ENCODE peak calls at places on chromosome 22, in seven cellular contexts. One of them, this sample, is unnamed.
A peak's percentile ranks its signal among the peaks of the same experiment; 100 is the strongest.

GRCh38 chr22:21626735-21627469 is 2.9 kb downstream of the YDJC start:
- DNase-seq in epithelial cell of esophagus: no peak
- DNase-seq in MM.1S: no peak
- DNase-seq in HFF-Myc: no peak
- DNase-seq in left ventricle myocardium inferior: no peak
- DNase-seq in body of pancreas: no peak
- DNase-seq in GM23338: no peak
- DNase-seq in this sample: no peak

GRCh38 chr22:26907366-26907765 is 250.0 kb downstream of the MIAT start:
- DNase-seq in epithelial cell of esophagus: no peak
- DNase-seq in MM.1S: no peak
- DNase-seq in HFF-Myc: no peak
- DNase-seq in left ventricle myocardium inferior: no peak
- DNase-seq in body of pancreas: no peak
- DNase-seq in GM23338: no peak
- DNase-seq in this sample: no peak

GRCh38 chr22:28799834-28800307 is 498 bp downstream of the XBP1 start:
- DNase-seq in epithelial cell of esophagus: peak; percentile 57
- DNase-seq in MM.1S: peak; percentile 33
- DNase-seq in HFF-Myc: no peak
- DNase-seq in left ventricle myocardium inferior: peak; percentile 80
- DNase-seq in body of pancreas: peak; percentile 70
- DNase-seq in GM23338: peak; percentile 60
- DNase-seq in this sample: no peak

GRCh38 chr22:46844606-46845210 is 82.3 kb downstream of the TBC1D22A start:
- DNase-seq in epithelial cell of esophagus: no peak
- DNase-seq in MM.1S: no peak
- DNase-seq in HFF-Myc: no peak
- DNase-seq in left ventricle myocardium inferior: no peak
- DNase-seq in body of pancreas: no peak
- DNase-seq in GM23338: no peak
- DNase-seq in this sample: no peak

GRCh38 chr22:25025586-25025985 is 73.1 kb downstream of the KIAA1671 start:
- DNase-seq in epithelial cell of esophagus: no peak
- DNase-seq in MM.1S: no peak
- DNase-seq in HFF-Myc: no peak
- DNase-seq in left ventricle myocardium inferior: peak; percentile 41
- DNase-seq in body of pancreas: no peak
- DNase-seq in GM23338: no peak
- DNase-seq in this sample: no peak

GRCh38 chr22:29541845-29542244 is 11.7 kb downstream of the THOC5 start:
- DNase-seq in epithelial cell of esophagus: no peak
- DNase-seq in MM.1S: no peak
- DNase-seq in HFF-Myc: no peak
- DNase-seq in left ventricle myocardium inferior: no peak
- DNase-seq in body of pancreas: no peak
- DNase-seq in GM23338: no peak
- DNase-seq in this sample: no peak

GRCh38 chr22:25747245-25747944 is 5.4 kb downstream of the MYO18B start:
- DNase-seq in epithelial cell of esophagus: peak; percentile 15
- DNase-seq in MM.1S: no peak
- DNase-seq in HFF-Myc: no peak
- DNase-seq in left ventricle myocardium inferior: no peak
- DNase-seq in body of pancreas: peak; percentile 28
- DNase-seq in GM23338: no peak
- DNase-seq in this sample: no peak

GRCh38 chr22:26656896-26657851 is at the start of gene MIAT:
- DNase-seq in epithelial cell of esophagus: peak; percentile 21
- DNase-seq in MM.1S: peak; percentile 79
- DNase-seq in HFF-Myc: no peak
- DNase-seq in left ventricle myocardium inferior: no peak
- DNase-seq in body of pancreas: peak; percentile 37
- DNase-seq in GM23338: peak; percentile 90
- DNase-seq in this sample: no peak

GRCh38 chr22:29096736-29097669 is 24.2 kb downstream of the KREMEN1 start:
- DNase-seq in epithelial cell of esophagus: peak; percentile 24
- DNase-seq in MM.1S: no peak
- DNase-seq in HFF-Myc: no peak
- DNase-seq in left ventricle myocardium inferior: no peak
- DNase-seq in body of pancreas: peak; percentile 25
- DNase-seq in GM23338: peak; percentile 35
- DNase-seq in this sample: no peak

GRCh38 chr22:46964773-46965550 is 202.5 kb downstream of the TBC1D22A start:
- DNase-seq in epithelial cell of esophagus: no peak
- DNase-seq in MM.1S: no peak
- DNase-seq in HFF-Myc: no peak
- DNase-seq in left ventricle myocardium inferior: no peak
- DNase-seq in body of pancreas: no peak
- DNase-seq in GM23338: peak; percentile 36
- DNase-seq in this sample: no peak

GRCh38 chr22:47165338-47165931 is 403.0 kb downstream of the TBC1D22A start:
- DNase-seq in epithelial cell of esophagus: no peak
- DNase-seq in MM.1S: no peak
- DNase-seq in HFF-Myc: no peak
- DNase-seq in left ventricle myocardium inferior: no peak
- DNase-seq in body of pancreas: peak; percentile 10
- DNase-seq in GM23338: no peak
- DNase-seq in this sample: peak; percentile 64

GRCh38 chr22:36902143-36902911 is 11.1 kb upstream of the CSF2RB start:
- DNase-seq in epithelial cell of esophagus: no peak
- DNase-seq in MM.1S: no peak
- DNase-seq in HFF-Myc: peak; percentile 15
- DNase-seq in left ventricle myocardium inferior: no peak
- DNase-seq in body of pancreas: no peak
- DNase-seq in GM23338: no peak
- DNase-seq in this sample: no peak

GRCh38 chr22:20803696-20804324 is 29.9 kb downstream of the SERPIND1 start:
- DNase-seq in epithelial cell of esophagus: peak; percentile 39
- DNase-seq in MM.1S: no peak
- DNase-seq in HFF-Myc: peak; percentile 7
- DNase-seq in left ventricle myocardium inferior: no peak
- DNase-seq in body of pancreas: no peak
- DNase-seq in GM23338: peak; percentile 65
- DNase-seq in this sample: peak; percentile 18

GRCh38 chr22:28151241-28151640 is 232.2 kb upstream of the PITPNB start:
- DNase-seq in epithelial cell of esophagus: no peak
- DNase-seq in MM.1S: no peak
- DNase-seq in HFF-Myc: no peak
- DNase-seq in left ventricle myocardium inferior: no peak
- DNase-seq in body of pancreas: no peak
- DNase-seq in GM23338: no peak
- DNase-seq in this sample: no peak

GRCh38 chr22:37626144-37626543 is 13.3 kb upstream of the SH3BP1 start:
- DNase-seq in epithelial cell of esophagus: no peak
- DNase-seq in MM.1S: no peak
- DNase-seq in HFF-Myc: no peak
- DNase-seq in left ventricle myocardium inferior: peak; percentile 78
- DNase-seq in body of pancreas: peak; percentile 55
- DNase-seq in GM23338: no peak
- DNase-seq in this sample: no peak

DNA sequence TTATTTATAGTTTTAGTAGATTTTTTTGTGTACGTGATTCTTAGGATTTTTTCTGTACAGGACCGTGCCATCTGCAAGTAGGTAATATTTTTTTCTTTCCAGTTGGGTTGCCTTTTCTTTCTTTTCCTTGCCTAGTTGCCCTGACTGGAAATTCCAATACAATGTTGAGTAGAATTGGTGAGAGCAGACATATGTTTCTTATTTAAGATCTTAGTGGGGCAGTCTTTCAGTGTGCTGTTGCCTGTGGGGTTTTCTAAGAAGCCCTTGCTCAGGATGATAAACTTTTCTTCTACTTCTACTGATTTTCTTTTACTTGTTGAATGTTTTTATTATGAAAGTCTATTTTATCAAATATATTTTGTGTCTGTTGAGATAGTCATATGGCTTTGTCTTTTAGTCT is 33.0 kb downstream of the ATXN10 start:
- DNase-seq in epithelial cell of esophagus: no peak
- DNase-seq in MM.1S: no peak
- DNase-seq in HFF-Myc: no peak
- DNase-seq in left ventricle myocardium inferior: no peak
- DNase-seq in body of pancreas: no peak
- DNase-seq in GM23338: no peak
- DNase-seq in this sample: no peak
- H3K4me3 ChIP-seq in epithelial cell of esophagus: no peak overlapping the region
- H3K4me3 ChIP-seq in MM.1S: no peak overlapping the region
- H3K4me3 ChIP-seq in HFF-Myc: no peak overlapping the region
- H3K4me3 ChIP-seq in left ventricle myocardium inferior: no peak overlapping the region
- H3K4me3 ChIP-seq in body of pancreas: no peak overlapping the region
- H3K4me3 ChIP-seq in GM23338: no peak overlapping the region
- H3K4me3 ChIP-seq in this sample: no peak overlapping the region

GRCh38 chr22:44000123-44000522 is 24.0 kb upstream of the PARVB start:
- DNase-seq in epithelial cell of esophagus: no peak
- DNase-seq in MM.1S: no peak
- DNase-seq in HFF-Myc: no peak
- DNase-seq in left ventricle myocardium inferior: no peak
- DNase-seq in body of pancreas: no peak
- DNase-seq in GM23338: no peak
- DNase-seq in this sample: no peak
- H3K4me3 ChIP-seq in epithelial cell of esophagus: no peak overlapping the region
- H3K4me3 ChIP-seq in MM.1S: no peak overlapping the region
- H3K4me3 ChIP-seq in HFF-Myc: no peak overlapping the region
- H3K4me3 ChIP-seq in left ventricle myocardium inferior: peak overlapping the region; percentile 51
- H3K4me3 ChIP-seq in body of pancreas: no peak overlapping the region
- H3K4me3 ChIP-seq in GM23338: no peak overlapping the region
- H3K4me3 ChIP-seq in this sample: no peak overlapping the region

GRCh38 chr22:23120415-23120899 is 21.3 kb downstream of the RSPH14 start:
- DNase-seq in epithelial cell of esophagus: no peak
- DNase-seq in MM.1S: no peak
- DNase-seq in HFF-Myc: no peak
- DNase-seq in left ventricle myocardium inferior: no peak
- DNase-seq in body of pancreas: no peak
- DNase-seq in GM23338: no peak
- DNase-seq in this sample: no peak
- H3K4me3 ChIP-seq in epithelial cell of esophagus: no peak overlapping the region
- H3K4me3 ChIP-seq in MM.1S: no peak overlapping the region
- H3K4me3 ChIP-seq in HFF-Myc: no peak overlapping the region
- H3K4me3 ChIP-seq in left ventricle myocardium inferior: no peak overlapping the region
- H3K4me3 ChIP-seq in body of pancreas: no peak overlapping the region
- H3K4me3 ChIP-seq in GM23338: no peak overlapping the region
- H3K4me3 ChIP-seq in this sample: no peak overlapping the region

DNA sequence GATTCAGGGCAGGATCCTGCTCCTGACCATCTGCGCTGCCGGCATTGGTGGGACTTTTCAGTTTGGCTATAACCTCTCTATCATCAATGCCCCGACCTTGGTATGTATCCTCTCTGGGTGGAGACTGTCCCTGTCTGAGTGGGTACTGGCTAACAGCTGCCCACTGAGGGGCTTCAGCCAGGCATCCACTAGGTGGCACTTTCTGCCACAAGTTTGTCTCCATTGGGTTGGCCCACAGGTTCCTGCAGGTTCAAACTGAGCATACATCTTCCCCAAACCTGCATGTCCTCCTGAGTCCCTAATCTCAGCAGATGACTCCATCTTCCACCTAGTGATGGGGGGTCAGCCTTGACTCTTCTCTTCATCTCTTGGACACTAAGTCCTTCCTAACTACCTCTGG is 4.4 kb downstream of the SLC2A11 start:
- DNase-seq in epithelial cell of esophagus: peak; percentile 65
- DNase-seq in MM.1S: peak; percentile 60
- DNase-seq in HFF-Myc: no peak
- DNase-seq in left ventricle myocardium inferior: no peak
- DNase-seq in body of pancreas: peak; percentile 38
- DNase-seq in GM23338: peak; percentile 74
- DNase-seq in this sample: peak; percentile 39
- H3K4me3 ChIP-seq in epithelial cell of esophagus: no peak overlapping the region
- H3K4me3 ChIP-seq in MM.1S: no peak overlapping the region
- H3K4me3 ChIP-seq in HFF-Myc: no peak overlapping the region
- H3K4me3 ChIP-seq in left ventricle myocardium inferior: no peak overlapping the region
- H3K4me3 ChIP-seq in body of pancreas: no peak overlapping the region
- H3K4me3 ChIP-seq in GM23338: no peak overlapping the region
- H3K4me3 ChIP-seq in this sample: no peak overlapping the region

This sample was measured in Jurkat, Clone E6-1.